ENCODE peak calls at places on chromosomes 12 and 14, in six cellular contexts. C is stomach; W is choroid plexus epithelial cell; F is nucleus accumbens; Y is stimulated activated CD4-positive, alpha-beta T cell treated with anti-CD3 and anti-CD28 coated beads, Interleukin-1b, Interleukin-23, amount 100 ng/mL, for 1 hour; K is body of pancreas. A is an unnamed sample.

GRCh38 chr12:71371132-71371531 is 68.5 kb upstream of the LGR5 start:
- DNase-seq in C (no peak), W (peak), F (no peak), Y (no peak), K (no peak), A (no peak)

GRCh38 chr14:26867171-26867757 is 269.4 kb upstream of the NOVA1 start:
- DNase-seq in C (no peak), W (no peak), F (peak), Y (no peak), K (peak), A (no peak)

GRCh38 chr14:74213907-74214803 is 25.1 kb upstream of the VSX2 start:
- DNase-seq in C (no peak), W (no peak), F (no peak), Y (no peak), K (no peak), A (no peak)

GRCh38 chr14:34710006-34710405 is 4.4 kb downstream of the CFL2 start:
- DNase-seq in C (no peak), W (no peak), F (no peak), Y (no peak), K (no peak), A (no peak)

GRCh38 chr14:64845878-64846277 is 33.8 kb downstream of the SPTB start:
- DNase-seq in C (no peak), W (peak), F (no peak), Y (no peak), K (no peak), A (no peak)

GRCh38 chr12:45232771-45233372 is 17.0 kb downstream of the ANO6 start:
- DNase-seq in C (peak), W (peak), F (no peak), Y (no peak), K (peak), A (peak)

GRCh38 chr12:100717733-100718067 is 76.9 kb upstream of the ANO4 start:
- DNase-seq in C (no peak), W (no peak), F (no peak), Y (no peak), K (no peak), A (no peak)

GRCh38 chr14:74275265-74275841 is 27.4 kb downstream of the ABCD4 start:
- DNase-seq in C (no peak), W (peak), F (no peak), Y (no peak), K (no peak), A (no peak)

GRCh38 chr14:83556065-83556464 is 1973.9 kb upstream of the FLRT2 start:
- DNase-seq in C (no peak), W (peak), F (no peak), Y (no peak), K (no peak), A (no peak)

GRCh38 chr14:48686650-48687049 is 899.5 kb downstream of the RPS29 start:
- DNase-seq in C (no peak), W (no peak), F (no peak), Y (no peak), K (no peak), A (no peak)

GRCh38 chr12:89568484-89568883 is 42.6 kb upstream of the POC1B start:
- DNase-seq in C (no peak), W (no peak), F (no peak), Y (no peak), K (no peak), A (no peak)

GRCh38 chr14:77026166-77026929 is 2.2 kb downstream of the IRF2BPL start:
- DNase-seq in C (peak), W (peak), F (no peak), Y (no peak), K (peak), A (no peak)

GRCh38 chr12:3892631-3893030 is 19.4 kb upstream of the PARP11 start:
- DNase-seq in C (no peak), W (no peak), F (no peak), Y (no peak), K (no peak), A (no peak)

GRCh38 chr12:26280869-26281268 is 85.5 kb downstream of the SSPN start:
- DNase-seq in C (no peak), W (no peak), F (no peak), Y (no peak), K (no peak), A (no peak)

GRCh38 chr12:115305275-115305674 is 621.3 kb upstream of the TBX3 start:
- DNase-seq in C (no peak), W (no peak), F (no peak), Y (no peak), K (no peak), A (no peak)

GRCh38 chr14:106844608-106845285 is 1318.4 kb downstream of the TMEM121 start:
- DNase-seq in C (peak), W (no peak), F (no peak), Y (no peak), K (peak), A (peak)

GRCh38 chr14:36068777-36069534 is 107.6 kb downstream of the PTCSC3 start:
- DNase-seq in C (no peak), W (peak), F (no peak), Y (no peak), K (no peak), A (no peak)

GRCh38 chr12:72925716-72926115 is 653.5 kb downstream of the TRHDE start:
- DNase-seq in C (no peak), W (no peak), F (no peak), Y (no peak), K (no peak), A (no peak)

GRCh38 chr14:34554540-34555250 is 15.2 kb upstream of the EAPP start:
- DNase-seq in C (peak), W (peak), F (no peak), Y (no peak), K (peak), A (no peak)

GRCh38 chr12:12803186-12803585 is 10.0 kb upstream of the DDX47 start:
- DNase-seq in C (peak), W (peak), F (peak), Y (peak), K (peak), A (peak)